ENCODE peak calls at places on chromosomes 11 and 22, in seven cellular contexts. Z is NCI-H524 treated with DMSO at 0.1 percent for 48 hours, D is OCI-LY7, W is activated T-cell treated with anti-CD3 and anti-CD28 coated beads for 1 hour, S is EL, C is suprapubic skin, J is epithelial cell of esophagus. G is an unnamed sample.

GRCh38 chr11:79413258-79413657 is 27.6 kb downstream of the TENM4 start:
- DNase-seq in C (peak), W (no peak), Z (peak), S (peak), D (no peak), J (peak), G (peak)

GRCh38 chr22:49302150-49302460 is 525.6 kb downstream of the BRD1 start:
- DNase-seq in J (no peak), C (no peak), W (no peak), S (no peak), D (no peak), Z (no peak), G (no peak)

GRCh38 chr11:64466115-64466718 is 107.3 kb downstream of the RPS6KA4 start:
- DNase-seq in Z (no peak), J (no peak), S (no peak), C (no peak), W (no peak), D (no peak), G (no peak)

GRCh38 chr11:2584434-2584811 is 115.4 kb downstream of the KCNQ1OT1 start:
- DNase-seq in D (no peak), W (no peak), C (no peak), Z (no peak), J (no peak), S (no peak), G (no peak)

GRCh38 chr22:48714231-48714630 is 1113.4 kb downstream of the BRD1 start:
- DNase-seq in C (peak), S (no peak), W (no peak), D (no peak), J (no peak), Z (no peak), G (no peak)

GRCh38 chr22:26286091-26286780 is 117.0 kb downstream of the SEZ6L start:
- DNase-seq in C (no peak), D (no peak), S (no peak), Z (no peak), J (no peak), W (no peak), G (peak)

GRCh38 chr22:24327827-24328226 is 57.2 kb downstream of the SPECC1L start:
- DNase-seq in D (no peak), W (no peak), S (no peak), J (no peak), C (no peak), Z (no peak), G (no peak)

GRCh38 chr11:84719935-84720577 is 907.1 kb downstream of the DLG2 start:
- DNase-seq in C (no peak), J (no peak), W (no peak), D (no peak), Z (no peak), S (no peak), G (no peak)

GRCh38 chr22:48309115-48309705 is 1518.5 kb downstream of the BRD1 start:
- DNase-seq in J (no peak), S (no peak), Z (no peak), C (no peak), D (no peak), W (no peak), G (no peak)

GRCh38 chr22:21032037-21032842 is at the start of gene SLC7A4:
- DNase-seq in C (no peak), D (no peak), J (no peak), Z (no peak), S (no peak), W (no peak), G (no peak)

GRCh38 chr11:125380756-125381445 is 115.2 kb downstream of the FEZ1 start:
- DNase-seq in W (no peak), J (no peak), S (no peak), D (no peak), C (no peak), Z (no peak), G (no peak)

GRCh38 chr11:134503104-134503503 is 91.1 kb upstream of the B3GAT1 start:
- DNase-seq in W (no peak), Z (no peak), D (no peak), C (peak), S (no peak), J (no peak), G (no peak)

GRCh38 chr11:70353900-70354568 is 44.3 kb upstream of the CTTN start:
- DNase-seq in Z (no peak), S (no peak), D (no peak), W (no peak), C (no peak), J (no peak), G (no peak)

GRCh38 chr22:50713008-50713385 is 25.0 kb upstream of the ACR start:
- DNase-seq in Z (no peak), W (no peak), S (no peak), D (no peak), C (no peak), J (no peak), G (no peak)

GRCh38 chr22:37887610-37888378 is 18.3 kb upstream of the MICALL1 start:
- DNase-seq in S (peak), J (peak), D (no peak), Z (no peak), C (no peak), W (no peak), G (peak)

GRCh38 chr11:34366522-34366921 is 8.7 kb upstream of the ABTB2 start:
- DNase-seq in W (no peak), J (peak), C (no peak), S (no peak), Z (no peak), D (no peak), G (no peak)

G was measured in EH.